ENCODE peak calls at places on chromosomes 11 and 22, in eight cellular contexts. One of them, this sample, is unnamed.

GRCh38 chr22:44661659-44662569 is 40.1 kb upstream of the PRR5 start:
- DNase-seq in activated naive CD4-positive, alpha-beta T cell: no peak
- DNase-seq in NCI-H774: no peak
- DNase-seq in activated CD8-positive, alpha-beta memory T cell treated with anti-CD3 and anti-CD28 coated beads, Interleukin-2, amount 50 U/mL, for 4 hours: no peak
- DNase-seq in type B pancreatic cell: no peak
- DNase-seq in prostate gland: no peak
- DNase-seq in GM04504: no peak
- DNase-seq in left lung: no peak
- DNase-seq in this sample: no peak

GRCh38 chr11:12066056-12066798 is 44.2 kb upstream of the MICAL2 start:
- DNase-seq in type B pancreatic cell: no peak
- DNase-seq in left lung: no peak
- DNase-seq in activated naive CD4-positive, alpha-beta T cell: no peak
- DNase-seq in prostate gland: peak; percentile 79
- DNase-seq in activated CD8-positive, alpha-beta memory T cell treated with anti-CD3 and anti-CD28 coated beads, Interleukin-2, amount 50 U/mL, for 4 hours: no peak
- DNase-seq in GM04504: peak; percentile 93
- DNase-seq in NCI-H774: no peak
- DNase-seq in this sample: peak; percentile 65

GRCh38 chr11:27635567-27636037 is 64.7 kb downstream of the BDNF start:
- DNase-seq in left lung: no peak
- DNase-seq in GM04504: no peak
- DNase-seq in activated CD8-positive, alpha-beta memory T cell treated with anti-CD3 and anti-CD28 coated beads, Interleukin-2, amount 50 U/mL, for 4 hours: no peak
- DNase-seq in NCI-H774: no peak
- DNase-seq in prostate gland: no peak
- DNase-seq in type B pancreatic cell: no peak
- DNase-seq in activated naive CD4-positive, alpha-beta T cell: no peak
- DNase-seq in this sample: no peak

GRCh38 chr11:13669544-13670488 is 1.3 kb downstream of the FAR1 start:
- DNase-seq in activated CD8-positive, alpha-beta memory T cell treated with anti-CD3 and anti-CD28 coated beads, Interleukin-2, amount 50 U/mL, for 4 hours: no peak
- DNase-seq in prostate gland: no peak
- DNase-seq in left lung: no peak
- DNase-seq in activated naive CD4-positive, alpha-beta T cell: no peak
- DNase-seq in NCI-H774: no peak
- DNase-seq in GM04504: no peak
- DNase-seq in type B pancreatic cell: no peak
- DNase-seq in this sample: no peak

GRCh38 chr11:12222099-12222751 is 111.8 kb downstream of the MICAL2 start:
- DNase-seq in prostate gland: no peak
- DNase-seq in NCI-H774: no peak
- DNase-seq in GM04504: no peak
- DNase-seq in activated naive CD4-positive, alpha-beta T cell: no peak
- DNase-seq in left lung: no peak
- DNase-seq in activated CD8-positive, alpha-beta memory T cell treated with anti-CD3 and anti-CD28 coated beads, Interleukin-2, amount 50 U/mL, for 4 hours: no peak
- DNase-seq in type B pancreatic cell: no peak
- DNase-seq in this sample: peak; percentile 60

GRCh38 chr11:10488121-10488580 is 33.1 kb downstream of the AMPD3 start:
- DNase-seq in left lung: no peak
- DNase-seq in type B pancreatic cell: peak; percentile 39
- DNase-seq in activated naive CD4-positive, alpha-beta T cell: no peak
- DNase-seq in NCI-H774: no peak
- DNase-seq in prostate gland: peak; percentile 23
- DNase-seq in GM04504: no peak
- DNase-seq in activated CD8-positive, alpha-beta memory T cell treated with anti-CD3 and anti-CD28 coated beads, Interleukin-2, amount 50 U/mL, for 4 hours: no peak
- DNase-seq in this sample: peak; percentile 56

GRCh38 chr22:22111267-22111751 is 128.7 kb upstream of the TOP3B start:
- DNase-seq in GM04504: peak; percentile 31
- DNase-seq in type B pancreatic cell: no peak
- DNase-seq in prostate gland: no peak
- DNase-seq in left lung: no peak
- DNase-seq in activated CD8-positive, alpha-beta memory T cell treated with anti-CD3 and anti-CD28 coated beads, Interleukin-2, amount 50 U/mL, for 4 hours: no peak
- DNase-seq in activated naive CD4-positive, alpha-beta T cell: no peak
- DNase-seq in NCI-H774: no peak
- DNase-seq in this sample: no peak

GRCh38 chr22:24119476-24119875 is 61.8 kb upstream of the SUSD2 start:
- DNase-seq in GM04504: no peak
- DNase-seq in NCI-H774: no peak
- DNase-seq in activated naive CD4-positive, alpha-beta T cell: no peak
- DNase-seq in activated CD8-positive, alpha-beta memory T cell treated with anti-CD3 and anti-CD28 coated beads, Interleukin-2, amount 50 U/mL, for 4 hours: no peak
- DNase-seq in type B pancreatic cell: no peak
- DNase-seq in prostate gland: no peak
- DNase-seq in left lung: peak; percentile 42
- DNase-seq in this sample: no peak

GRCh38 chr11:3880724-3881123 is 25.3 kb downstream of the STIM1 start:
- DNase-seq in type B pancreatic cell: no peak
- DNase-seq in prostate gland: no peak
- DNase-seq in left lung: no peak
- DNase-seq in activated CD8-positive, alpha-beta memory T cell treated with anti-CD3 and anti-CD28 coated beads, Interleukin-2, amount 50 U/mL, for 4 hours: no peak
- DNase-seq in GM04504: no peak
- DNase-seq in NCI-H774: no peak
- DNase-seq in activated naive CD4-positive, alpha-beta T cell: no peak
- DNase-seq in this sample: no peak

GRCh38 chr11:123770712-123771111 is 16.4 kb upstream of the OR6X1 start:
- DNase-seq in GM04504: no peak
- DNase-seq in prostate gland: no peak
- DNase-seq in type B pancreatic cell: no peak
- DNase-seq in activated naive CD4-positive, alpha-beta T cell: no peak
- DNase-seq in NCI-H774: no peak
- DNase-seq in activated CD8-positive, alpha-beta memory T cell treated with anti-CD3 and anti-CD28 coated beads, Interleukin-2, amount 50 U/mL, for 4 hours: no peak
- DNase-seq in left lung: no peak
- DNase-seq in this sample: no peak

GRCh38 chr11:71988050-71988449 is 10.7 kb upstream of the IL18BP start:
- DNase-seq in left lung: no peak
- DNase-seq in activated naive CD4-positive, alpha-beta T cell: no peak
- DNase-seq in NCI-H774: no peak
- DNase-seq in type B pancreatic cell: no peak
- DNase-seq in activated CD8-positive, alpha-beta memory T cell treated with anti-CD3 and anti-CD28 coated beads, Interleukin-2, amount 50 U/mL, for 4 hours: no peak
- DNase-seq in prostate gland: no peak
- DNase-seq in GM04504: peak; percentile 83
- DNase-seq in this sample: no peak

GRCh38 chr11:106706355-106706754 is 311.9 kb downstream of the GUCY1A2 start:
- DNase-seq in GM04504: peak; percentile 46
- DNase-seq in NCI-H774: no peak
- DNase-seq in left lung: no peak
- DNase-seq in type B pancreatic cell: no peak
- DNase-seq in prostate gland: no peak
- DNase-seq in activated naive CD4-positive, alpha-beta T cell: no peak
- DNase-seq in activated CD8-positive, alpha-beta memory T cell treated with anti-CD3 and anti-CD28 coated beads, Interleukin-2, amount 50 U/mL, for 4 hours: no peak
- DNase-seq in this sample: no peak

GRCh38 chr11:62295504-62295903 is 3.4 kb downstream of the SCGB1D4 start:
- DNase-seq in activated naive CD4-positive, alpha-beta T cell: no peak
- DNase-seq in type B pancreatic cell: no peak
- DNase-seq in GM04504: no peak
- DNase-seq in left lung: no peak
- DNase-seq in NCI-H774: no peak
- DNase-seq in activated CD8-positive, alpha-beta memory T cell treated with anti-CD3 and anti-CD28 coated beads, Interleukin-2, amount 50 U/mL, for 4 hours: no peak
- DNase-seq in prostate gland: peak; percentile 13
- DNase-seq in this sample: peak; percentile 42